ENCODE peak calls at places on chromosomes 13 and 19, in nine cellular contexts. V, F, D, X, L, Q, Z, R and U are unnamed samples.

GRCh38 chr13:53201454-53202225 is 173.0 kb downstream of the OLFM4 start:
- DNase-seq in V (no peak), F (peak), D (no peak), X (no peak), L (peak), Q (no peak), Z (no peak), R (no peak), U (no peak)

GRCh38 chr13:26584713-26585112 is 27.2 kb downstream of the WASF3 start:
- DNase-seq in V (no peak), F (no peak), D (no peak), X (no peak), L (no peak), Q (no peak), Z (no peak), R (no peak), U (no peak)

GRCh38 chr13:88411696-88412095 is 740.5 kb downstream of the SLITRK5 start:
- DNase-seq in V (no peak), F (no peak), D (no peak), X (no peak), L (no peak), Q (no peak), Z (no peak), R (no peak), U (no peak)

GRCh38 chr19:52494518-52494917 is 33.0 kb upstream of the ZNF808 start:
- DNase-seq in V (no peak), F (no peak), D (no peak), X (no peak), L (no peak), Q (no peak), Z (no peak), R (no peak), U (no peak)

GRCh38 chr13:98974053-98974452 is 3.8 kb downstream of the DOCK9 start:
- DNase-seq in V (no peak), F (no peak), D (no peak), X (no peak), L (no peak), Q (no peak), Z (no peak), R (no peak), U (no peak)

GRCh38 chr19:17370026-17370587 is 7.0 kb downstream of the PLVAP start:
- DNase-seq in V (no peak), F (no peak), D (no peak), X (no peak), L (no peak), Q (no peak), Z (no peak), R (no peak), U (no peak)

GRCh38 chr19:44809856-44810554 is 1.1 kb downstream of the BCAM start:
- DNase-seq in V (no peak), F (no peak), D (no peak), X (no peak), L (no peak), Q (no peak), Z (no peak), R (no peak), U (no peak)

GRCh38 chr19:1247747-1248453 is 483 bp upstream of the MIDN start:
- DNase-seq in V (no peak), F (peak), D (no peak), X (peak), L (peak), Q (no peak), Z (peak), R (no peak), U (no peak)

GRCh38 chr13:50693755-50694154 is 149.7 kb downstream of the DLEU7 start:
- DNase-seq in V (no peak), F (no peak), D (no peak), X (no peak), L (peak), Q (no peak), Z (no peak), R (no peak), U (no peak)

GRCh38 chr19:58356236-58356970 is 3.1 kb upstream of the A1BG start:
- DNase-seq in V (no peak), F (no peak), D (no peak), X (peak), L (no peak), Q (no peak), Z (peak), R (no peak), U (no peak)

GRCh38 chr19:41294393-41294792 is 15.6 kb upstream of the CCDC97 start:
- DNase-seq in V (no peak), F (no peak), D (no peak), X (no peak), L (no peak), Q (no peak), Z (no peak), R (no peak), U (no peak)

GRCh38 chr19:48627211-48627864 is 8.0 kb downstream of the SPHK2 start:
- DNase-seq in V (no peak), F (peak), D (no peak), X (peak), L (peak), Q (no peak), Z (no peak), R (no peak), U (no peak)

GRCh38 chr13:20359335-20359734 is 127.2 kb upstream of the GJB6 start:
- DNase-seq in V (no peak), F (no peak), D (peak), X (no peak), L (no peak), Q (no peak), Z (no peak), R (peak), U (no peak)

GRCh38 chr19:31548941-31549340 is 199.7 kb upstream of the TSHZ3 start:
- DNase-seq in V (no peak), F (no peak), D (no peak), X (no peak), L (peak), Q (no peak), Z (no peak), R (no peak), U (no peak)

GRCh38 chr13:51297556-51297955 is 41.9 kb upstream of the SERPINE3 start:
- DNase-seq in V (no peak), F (no peak), D (no peak), X (no peak), L (peak), Q (no peak), Z (no peak), R (no peak), U (no peak)

GRCh38 chr19:8206147-8207087 is 2.8 kb upstream of the CERS4 start:
- DNase-seq in V (no peak), F (no peak), D (no peak), X (no peak), L (peak), Q (peak), Z (no peak), R (no peak), U (no peak)